ENCODE peak calls at places on chromosomes 11 and 22, in seven cellular contexts. G is HCT116, H is SK-N-SH, I is H1, K is HepG2, D is GM12878, F is K562. U is an unnamed sample.

GRCh38 chr11:605286-606129 is 10.2 kb downstream of the IRF7 start:
- DNase-seq in G (no peak), H (no peak), I (no peak), K (no peak), D (no peak), F (no peak), U (no peak)

GRCh38 chr11:5129457-5129877 is 8.7 kb downstream of the OR52A5 start:
- DNase-seq in G (no peak), H (no peak), I (no peak), K (no peak), D (no peak), F (peak; percentile 37), U (no peak)

GRCh38 chr22:37226087-37226486 is 13.8 kb upstream of the SSTR3 start:
- DNase-seq in G (no peak), H (no peak), I (no peak), K (no peak), D (no peak), F (no peak), U (no peak)

GRCh38 chr11:11218287-11218986 is 134.6 kb downstream of the CSNK2A3 start:
- DNase-seq in G (no peak), H (no peak), I (no peak), K (no peak), D (no peak), F (no peak), U (no peak)

GRCh38 chr22:49960967-49961600 is 512 bp downstream of the PIM3 start:
- DNase-seq in G (no peak), H (peak; percentile 66), I (no peak), K (no peak), D (no peak), F (peak; percentile 34), U (no peak)

GRCh38 chr11:17352925-17353227 is 1.3 kb downstream of the NCR3LG1 start:
- DNase-seq in G (no peak), H (peak; percentile 52), I (no peak), K (peak; percentile 35), D (no peak), F (peak; percentile 48), U (peak; percentile 57)

GRCh38 chr11:45929486-45930030 is 7.1 kb downstream of the LARGE2 start:
- DNase-seq in G (no peak), H (no peak), I (no peak), K (no peak), D (no peak), F (no peak), U (no peak)

GRCh38 chr11:69344570-69345145 is 50.7 kb downstream of the MYEOV start:
- DNase-seq in G (no peak), H (no peak), I (no peak), K (no peak), D (no peak), F (no peak), U (no peak)

GRCh38 chr11:119236490-119236889 is 30.4 kb downstream of the CBL start:
- DNase-seq in G (no peak), H (no peak), I (no peak), K (no peak), D (no peak), F (no peak), U (no peak)

GRCh38 chr22:38412435-38413084 is 42.4 kb downstream of the KCNJ4 start:
- DNase-seq in G (no peak), H (peak; percentile 85), I (no peak), K (no peak), D (no peak), F (peak; percentile 84), U (peak; percentile 49)

GRCh38 chr22:21942407-21942895 is 10.2 kb downstream of the PPM1F start:
- DNase-seq in G (peak; percentile 44), H (no peak), I (no peak), K (no peak), D (no peak), F (no peak), U (no peak)

DNA sequence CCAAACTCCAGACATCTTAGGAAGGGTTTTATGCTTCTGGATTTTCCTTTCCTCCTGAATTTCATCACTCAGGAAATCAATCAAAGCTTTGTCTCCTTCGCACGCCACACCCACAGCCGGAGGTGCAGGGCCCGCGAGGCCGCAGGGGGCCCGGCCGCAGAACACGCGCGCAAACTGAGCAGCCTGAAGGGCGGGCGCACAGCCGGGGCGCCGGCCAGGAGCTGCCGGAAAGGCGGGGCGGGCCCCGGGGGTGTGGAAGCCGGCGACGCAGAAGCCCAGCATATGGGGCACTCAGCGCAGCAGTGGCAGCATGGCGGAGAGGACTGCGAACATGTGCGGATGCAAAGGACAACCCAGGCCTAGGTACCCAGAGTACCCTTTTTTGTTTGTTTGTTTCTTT is 33.1 kb upstream of the SPTBN2 start:
- DNase-seq in G (no peak), H (no peak), I (no peak), K (no peak), D (no peak), F (no peak), U (no peak)
- TF ChIP-seq JUND in G (no peak), H (no peak), I (no peak), K (no peak), D (no peak), F (no peak), U (no peak)

GRCh38 chr22:43429426-43429825 is 17.6 kb downstream of the MPPED1 start:
- DNase-seq in G (no peak), H (no peak), I (no peak), K (no peak), D (no peak), F (no peak), U (no peak)

GRCh38 chr22:43425976-43426785 is 14.4 kb downstream of the MPPED1 start:
- DNase-seq in G (no peak), H (no peak), I (no peak), K (no peak), D (no peak), F (no peak), U (no peak)

GRCh38 chr22:43426816-43427215 is 15.0 kb downstream of the MPPED1 start:
- DNase-seq in G (no peak), H (no peak), I (no peak), K (no peak), D (no peak), F (no peak), U (no peak)

GRCh38 chr22:43427296-43428004 is 15.6 kb downstream of the MPPED1 start:
- DNase-seq in G (no peak), H (no peak), I (no peak), K (no peak), D (no peak), F (peak; percentile 70), U (no peak)

GRCh38 chr22:43428005-43428485 is 16.2 kb downstream of the MPPED1 start:
- DNase-seq in G (no peak), H (no peak), I (no peak), K (no peak), D (no peak), F (no peak), U (no peak)
- TF ChIP-seq JUND in G (no peak), H (no peak), I (no peak), K (no peak), D (no peak), F (no peak), U (no peak)

GRCh38 chr11:81869337-81870065 is 864.2 kb downstream of the FAM181B start:
- DNase-seq in G (no peak), H (no peak), I (no peak), K (no peak), D (peak; percentile 99), F (no peak), U (no peak)
- TF ChIP-seq JUND in G (no peak), H (no peak), I (no peak), K (no peak), D (no peak), F (no peak), U (no peak)

GRCh38 chr11:71298016-71298550 is 45.7 kb upstream of the SHANK2 start:
- DNase-seq in G (no peak), H (no peak), I (no peak), K (no peak), D (no peak), F (no peak), U (no peak)
- TF ChIP-seq JUND in G (no peak), H (no peak), I (no peak), K (no peak), D (no peak), F (no peak), U (no peak)

GRCh38 chr11:70481625-70482528 is 83.5 kb downstream of the CTTN start:
- DNase-seq in G (peak; percentile 86), H (no peak), I (no peak), K (no peak), D (no peak), F (no peak), U (no peak)

GRCh38 chr11:70485326-70486025 is 87.1 kb downstream of the CTTN start:
- DNase-seq in G (no peak), H (no peak), I (no peak), K (no peak), D (no peak), F (no peak), U (no peak)

GRCh38 chr11:70483940-70484339 is 85.6 kb downstream of the CTTN start:
- DNase-seq in G (no peak), H (no peak), I (no peak), K (no peak), D (no peak), F (no peak), U (no peak)

GRCh38 chr11:70482529-70482917 is 84.2 kb downstream of the CTTN start:
- DNase-seq in G (no peak), H (no peak), I (no peak), K (no peak), D (no peak), F (no peak), U (no peak)

GRCh38 chr11:70483077-70483861 is 84.9 kb downstream of the CTTN start:
- DNase-seq in G (peak; percentile 60), H (no peak), I (no peak), K (no peak), D (no peak), F (peak; percentile 70), U (no peak)
- TF ChIP-seq JUND in G (peak; percentile 71), H (no peak), I (no peak), K (no peak), D (no peak), F (peak; percentile 87), U (no peak)

DNA sequence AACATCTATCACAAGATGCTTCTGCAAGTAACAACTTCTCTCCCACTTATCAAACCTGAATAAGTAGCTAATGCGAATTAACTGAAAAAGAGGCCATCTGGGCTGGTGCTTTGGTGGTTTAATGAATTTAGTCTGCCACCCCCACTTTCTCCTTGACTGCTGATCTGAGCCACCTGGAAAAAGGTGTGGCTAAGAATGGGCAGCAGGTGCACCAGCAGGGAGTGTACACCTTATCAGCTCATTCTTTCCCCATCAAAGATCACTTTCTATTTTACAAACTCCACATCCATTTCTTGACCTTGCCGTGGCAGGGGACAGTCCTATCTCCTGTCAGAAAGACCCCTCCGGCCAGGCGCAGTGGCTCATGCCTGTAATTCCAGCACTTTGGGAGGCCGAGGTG is 6.5 kb downstream of the RFPL3 start:
- DNase-seq in G (no peak), H (no peak), I (no peak), K (no peak), D (no peak), F (no peak), U (no peak)
- TF ChIP-seq JUND in G (no peak), H (no peak), I (no peak), K (no peak), D (no peak), F (no peak), U (no peak)

GRCh38 chr22:30347255-30347892 is 9.3 kb downstream of the SF3A1 start:
- DNase-seq in G (no peak), H (no peak), I (no peak), K (no peak), D (no peak), F (no peak), U (no peak)
- TF ChIP-seq JUND in G (no peak), H (no peak), I (no peak), K (no peak), D (no peak), F (no peak), U (no peak)

U was measured in T47D.